ENCODE peak calls at places on chromosomes 6 and 20, in ten cellular contexts. F, P, I, J, E, B, R, S, M and L are unnamed samples.

GRCh38 chr6:169292340-169293124 is 38.9 kb upstream of the THBS2 start:
- DNase-seq in E (no peak), M (peak), F (peak), P (peak), R (no peak), J (peak), B (no peak), I (peak), S (peak), L (no peak)

GRCh38 chr6:80132942-80133517 is 26.6 kb downstream of the BCKDHB start:
- DNase-seq in P (peak), F (peak), E (peak), M (peak), S (peak), I (peak), R (peak), J (peak), B (peak), L (peak)

GRCh38 chr6:28807682-28808280 is 116.0 kb downstream of the TRIM27 start:
- DNase-seq in I (peak), F (no peak), S (peak), E (peak), J (no peak), M (no peak), R (peak), B (no peak), P (peak), L (peak)

GRCh38 chr6:55772730-55773129 is 102.7 kb downstream of the BMP5 start:
- DNase-seq in P (no peak), I (no peak), F (no peak), B (no peak), E (no peak), S (no peak), J (no peak), R (peak), M (no peak), L (no peak)

GRCh38 chr20:33673411-33674293 is 576 bp downstream of the NECAB3 start:
- DNase-seq in P (no peak), I (no peak), E (no peak), B (no peak), F (no peak), J (no peak), M (no peak), S (no peak), R (no peak), L (no peak)

GRCh38 chr20:24477831-24478547 is 8.6 kb downstream of the SYNDIG1 start:
- DNase-seq in B (peak), P (no peak), J (no peak), E (no peak), F (no peak), I (no peak), R (no peak), M (no peak), S (no peak), L (no peak)

GRCh38 chr6:391559-392440 is at the start of gene IRF4:
- DNase-seq in R (no peak), S (no peak), F (no peak), P (no peak), B (no peak), M (no peak), I (no peak), E (no peak), J (no peak), L (no peak)

GRCh38 chr20:41299899-41300298 is 17.6 kb downstream of the ZHX3 start:
- DNase-seq in E (no peak), M (no peak), S (no peak), B (no peak), R (no peak), I (peak), P (no peak), F (no peak), J (no peak), L (no peak)

GRCh38 chr20:51347871-51348270 is 194.6 kb downstream of the NFATC2 start:
- DNase-seq in S (no peak), B (no peak), E (no peak), F (no peak), I (no peak), P (no peak), R (no peak), M (no peak), J (no peak), L (no peak)

GRCh38 chr6:135254471-135254870 is 73.4 kb downstream of the MYB start:
- DNase-seq in S (no peak), B (no peak), F (no peak), J (no peak), E (no peak), M (no peak), P (no peak), R (no peak), I (no peak), L (no peak)

GRCh38 chr6:100460650-100461204 is 4.0 kb downstream of the SIM1 start:
- DNase-seq in I (no peak), J (no peak), F (no peak), B (no peak), E (peak), P (no peak), R (peak), M (no peak), S (peak), L (no peak)

GRCh38 chr6:158207452-158207788 is 39.3 kb downstream of the GTF2H5 start:
- DNase-seq in S (no peak), J (no peak), E (no peak), M (no peak), F (no peak), B (no peak), P (peak), I (peak), R (no peak), L (no peak)

GRCh38 chr20:5410450-5410849 is 93.7 kb upstream of the PROKR2 start:
- DNase-seq in M (no peak), P (no peak), B (no peak), J (no peak), R (peak), E (no peak), F (no peak), S (no peak), I (no peak), L (no peak)

GRCh38 chr6:37919417-37920157 is 100.1 kb downstream of the ZFAND3 start:
- DNase-seq in M (no peak), I (peak), S (no peak), J (no peak), P (peak), R (no peak), F (no peak), B (no peak), E (no peak), L (no peak)

GRCh38 chr20:45685896-45686295 is 15.9 kb upstream of the WFDC11 start:
- DNase-seq in P (no peak), R (no peak), M (no peak), S (peak), E (peak), I (peak), F (no peak), J (no peak), B (no peak), L (no peak)

GRCh38 chr6:168914070-168914469 is 339.6 kb downstream of the THBS2 start:
- DNase-seq in I (no peak), J (no peak), M (no peak), S (no peak), P (no peak), B (no peak), F (no peak), E (no peak), R (no peak), L (no peak)

GRCh38 chr6:136969433-136969832 is 47.3 kb downstream of the SLC35D3 start:
- DNase-seq in P (no peak), B (no peak), E (no peak), I (no peak), R (no peak), F (no peak), M (no peak), S (no peak), J (no peak), L (no peak)

GRCh38 chr6:137740967-137741761 is 125.9 kb upstream of the TNFAIP3 start:
- DNase-seq in P (no peak), I (no peak), J (no peak), M (no peak), S (no peak), E (peak), F (no peak), B (no peak), R (no peak), L (no peak)

GRCh38 chr20:23449400-23449799 is 3.3 kb downstream of the CST11 start:
- DNase-seq in M (no peak), E (no peak), F (no peak), J (no peak), S (no peak), P (no peak), B (no peak), I (peak), R (no peak), L (no peak)

GRCh38 chr20:32763202-32763999 is 1.2 kb downstream of the DNMT3B start:
- DNase-seq in J (no peak), P (no peak), S (peak), I (no peak), F (no peak), E (no peak), B (no peak), M (no peak), R (no peak), L (no peak)

GRCh38 chr6:21375717-21376116 is 217.8 kb upstream of the SOX4 start:
- DNase-seq in S (no peak), M (no peak), R (no peak), B (no peak), J (no peak), P (no peak), F (no peak), E (no peak), I (no peak), L (no peak)

GRCh38 chr6:37960139-37960935 is 140.8 kb downstream of the ZFAND3 start:
- DNase-seq in I (no peak), P (no peak), E (no peak), M (no peak), B (no peak), J (no peak), R (no peak), F (no peak), S (no peak), L (no peak)

GRCh38 chr6:57127763-57128162 is 37.8 kb downstream of the ZNF451 start:
- DNase-seq in S (no peak), I (no peak), E (no peak), R (no peak), M (no peak), B (peak), F (no peak), P (no peak), J (no peak), L (no peak)

GRCh38 chr20:21490105-21490504 is 23.8 kb downstream of the NKX2-2 start:
- DNase-seq in J (no peak), E (no peak), F (no peak), I (peak), M (no peak), B (no peak), S (peak), R (no peak), P (no peak), L (no peak)

GRCh38 chr6:154824076-154824475 is 90.9 kb downstream of the SCAF8 start:
- DNase-seq in S (no peak), J (no peak), I (no peak), M (no peak), E (no peak), R (no peak), F (no peak), P (no peak), B (no peak), L (no peak)

GRCh38 chr6:160679402-160679769 is 15.3 kb upstream of the LPA start:
- DNase-seq in S (no peak), M (no peak), E (no peak), F (no peak), I (no peak), B (no peak), P (no peak), R (no peak), J (no peak), L (no peak)

GRCh38 chr6:157962601-157963084 is 19.0 kb upstream of the SYNJ2 start:
- DNase-seq in R (no peak), E (no peak), B (no peak), F (no peak), J (no peak), S (no peak), P (peak), I (peak), M (no peak), L (no peak)

GRCh38 chr6:42222450-42222849 is 4.8 kb upstream of the MRPS10 start:
- DNase-seq in E (no peak), J (no peak), P (no peak), F (no peak), M (no peak), I (no peak), B (no peak), S (no peak), R (no peak), L (no peak)

GRCh38 chr6:125310994-125311649 is 9.4 kb upstream of the HDDC2 start:
- DNase-seq in E (peak), P (peak), S (peak), F (no peak), R (peak), I (peak), B (peak), J (no peak), M (peak), L (peak)

GRCh38 chr20:51366155-51366886 is 176.2 kb downstream of the NFATC2 start:
- DNase-seq in B (no peak), F (peak), S (peak), J (peak), M (peak), I (peak), E (no peak), P (peak), R (no peak), L (no peak)

GRCh38 chr6:87151786-87152527 is 3.4 kb upstream of the ZNF292 start:
- DNase-seq in S (no peak), R (peak), J (peak), P (peak), B (peak), M (peak), F (no peak), I (peak), E (no peak), L (peak)

GRCh38 chr6:147244832-147245231 is 40.6 kb downstream of the STXBP5 start:
- DNase-seq in B (no peak), M (no peak), P (no peak), J (no peak), I (no peak), F (no peak), S (no peak), R (no peak), E (no peak), L (peak)

GRCh38 chr6:30067460-30068139 is 602 bp downstream of the PPP1R11 start:
- DNase-seq in P (no peak), B (no peak), S (no peak), I (no peak), F (no peak), R (peak), M (peak), E (no peak), J (peak), L (no peak)

GRCh38 chr6:22106445-22106844 is 190.4 kb downstream of the PRL start:
- DNase-seq in E (no peak), S (no peak), F (no peak), M (no peak), J (no peak), P (no peak), B (no peak), I (no peak), R (no peak), L (peak)

GRCh38 chr6:42642794-42643193 is 79.0 kb downstream of the UBR2 start:
- DNase-seq in F (no peak), I (no peak), B (no peak), E (no peak), M (no peak), R (no peak), P (no peak), J (no peak), S (no peak), L (no peak)

GRCh38 chr20:34954905-34955231 is 738 bp downstream of the GSS start:
- DNase-seq in F (no peak), R (peak), I (peak), E (peak), S (peak), J (no peak), P (peak), B (no peak), M (no peak), L (peak)

GRCh38 chr20:42779216-42779615 is 410.5 kb downstream of the PTPRT start:
- DNase-seq in S (no peak), B (no peak), P (no peak), J (no peak), E (no peak), F (no peak), R (no peak), M (no peak), I (no peak), L (no peak)

GRCh38 chr6:3743541-3743940 is 8.0 kb downstream of the PXDC1 start:
- DNase-seq in P (no peak), M (no peak), J (no peak), F (no peak), B (no peak), E (no peak), I (no peak), R (no peak), S (no peak), L (no peak)